ENCODE peak calls at places on chromosomes 1 and 21, in nine cellular contexts. I, Z, O, A, L, D, H, N and M are unnamed samples.

GRCh38 chr1:231584117-231584516 is 42.5 kb upstream of the DISC1 start:
- DNase-seq in D (no peak), O (no peak), L (no peak), A (peak; percentile 21), Z (peak; percentile 82), H (peak; percentile 91), I (no peak), N (peak; percentile 90), M (peak; percentile 29)

GRCh38 chr1:43796111-43796581 is 88.8 kb downstream of the ST3GAL3 start:
- DNase-seq in N (peak; percentile 65), L (no peak), O (no peak), I (no peak), A (no peak), Z (peak; percentile 71), H (peak; percentile 87), D (no peak), M (no peak)

GRCh38 chr1:183105449-183105848 is 80.6 kb upstream of the LAMC2 start:
- DNase-seq in H (peak; percentile 81), O (no peak), Z (peak; percentile 86), I (no peak), A (no peak), D (no peak), L (no peak), N (peak; percentile 52), M (no peak)

GRCh38 chr1:119160851-119161250 is 20.4 kb upstream of the WARS2 start:
- DNase-seq in N (peak; percentile 89), D (no peak), O (no peak), H (peak; percentile 91), Z (peak; percentile 71), A (no peak), I (no peak), L (no peak), M (no peak)

GRCh38 chr1:203085528-203086406 is at the start of gene MYOG:
- DNase-seq in H (no peak), N (no peak), Z (no peak), L (no peak), A (no peak), O (peak; percentile 68), I (no peak), D (no peak), M (no peak)

GRCh38 chr1:22210636-22211035 is 67.7 kb upstream of the WNT4 start:
- DNase-seq in N (no peak), I (no peak), Z (no peak), L (no peak), A (no peak), D (no peak), H (no peak), O (peak; percentile 24), M (no peak)

GRCh38 chr1:228397966-228398365 is 8.7 kb downstream of the TRIM11 start:
- DNase-seq in Z (no peak), D (no peak), H (no peak), L (no peak), N (no peak), A (no peak), I (no peak), O (no peak), M (no peak)

GRCh38 chr1:56513095-56513494 is 66.3 kb downstream of the PLPP3 start:
- DNase-seq in N (peak; percentile 66), O (no peak), A (no peak), H (no peak), Z (no peak), L (no peak), I (no peak), D (no peak), M (no peak)

GRCh38 chr1:5140962-5141361 is 486.6 kb downstream of the AJAP1 start:
- DNase-seq in O (no peak), D (no peak), Z (no peak), H (no peak), I (no peak), A (no peak), L (no peak), N (no peak), M (no peak)

GRCh38 chr1:184823080-184823479 is 68.4 kb upstream of the EDEM3 start:
- DNase-seq in H (no peak), Z (peak; percentile 59), O (no peak), L (no peak), I (no peak), A (no peak), N (no peak), D (no peak), M (no peak)

GRCh38 chr1:119966681-119967080 is 70.4 kb upstream of the ADAM30 start:
- DNase-seq in Z (no peak), O (no peak), A (no peak), D (no peak), H (no peak), L (no peak), N (no peak), I (no peak), M (no peak)

GRCh38 chr1:61301824-61302652 is 219.7 kb downstream of the NFIA start:
- DNase-seq in H (peak; percentile 91), Z (peak; percentile 66), O (no peak), A (no peak), D (no peak), I (no peak), L (no peak), N (peak; percentile 92), M (peak; percentile 28)

GRCh38 chr21:43323244-43324005 is 103.5 kb downstream of the SIK1 start:
- DNase-seq in Z (no peak), L (no peak), D (no peak), O (peak; percentile 88), A (no peak), H (no peak), I (no peak), N (no peak), M (no peak)

GRCh38 chr21:43866233-43866632 is 1.2 kb downstream of the AGPAT3 start:
- DNase-seq in I (peak; percentile 58), N (peak; percentile 36), O (peak; percentile 72), A (no peak), H (peak; percentile 67), D (peak; percentile 58), L (no peak), Z (peak; percentile 60), M (peak; percentile 68)

DNA sequence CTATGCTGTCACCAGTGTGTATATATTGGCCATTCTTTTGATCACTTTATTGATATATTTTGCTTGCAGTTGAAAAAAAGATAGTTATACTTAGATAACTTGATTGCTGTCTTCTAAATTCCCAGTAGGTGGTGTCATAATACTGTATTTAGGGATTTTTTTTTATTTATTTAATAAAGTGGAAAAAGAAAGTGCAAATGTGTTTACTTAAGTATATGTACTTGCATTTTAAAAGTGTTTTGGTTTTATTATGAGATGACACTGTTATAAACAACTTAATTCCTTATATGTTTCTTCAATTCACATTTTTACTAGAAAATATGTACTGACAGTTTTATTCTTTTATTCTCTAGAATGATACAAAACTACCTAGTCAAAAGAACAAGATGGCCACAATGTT is 164.8 kb downstream of the USP25 start:
- DNase-seq in N (peak; percentile 51), O (no peak), Z (peak; percentile 56), I (no peak), L (no peak), A (no peak), D (no peak), H (peak; percentile 54), M (no peak)
- TF ChIP-seq CTCF in N (peak; percentile 36), O (peak; percentile 25), Z (peak; percentile 30), I (no peak), L (peak; percentile 33), A (peak; percentile 29), D (no peak), H (peak; percentile 51), M (no peak)

DNA sequence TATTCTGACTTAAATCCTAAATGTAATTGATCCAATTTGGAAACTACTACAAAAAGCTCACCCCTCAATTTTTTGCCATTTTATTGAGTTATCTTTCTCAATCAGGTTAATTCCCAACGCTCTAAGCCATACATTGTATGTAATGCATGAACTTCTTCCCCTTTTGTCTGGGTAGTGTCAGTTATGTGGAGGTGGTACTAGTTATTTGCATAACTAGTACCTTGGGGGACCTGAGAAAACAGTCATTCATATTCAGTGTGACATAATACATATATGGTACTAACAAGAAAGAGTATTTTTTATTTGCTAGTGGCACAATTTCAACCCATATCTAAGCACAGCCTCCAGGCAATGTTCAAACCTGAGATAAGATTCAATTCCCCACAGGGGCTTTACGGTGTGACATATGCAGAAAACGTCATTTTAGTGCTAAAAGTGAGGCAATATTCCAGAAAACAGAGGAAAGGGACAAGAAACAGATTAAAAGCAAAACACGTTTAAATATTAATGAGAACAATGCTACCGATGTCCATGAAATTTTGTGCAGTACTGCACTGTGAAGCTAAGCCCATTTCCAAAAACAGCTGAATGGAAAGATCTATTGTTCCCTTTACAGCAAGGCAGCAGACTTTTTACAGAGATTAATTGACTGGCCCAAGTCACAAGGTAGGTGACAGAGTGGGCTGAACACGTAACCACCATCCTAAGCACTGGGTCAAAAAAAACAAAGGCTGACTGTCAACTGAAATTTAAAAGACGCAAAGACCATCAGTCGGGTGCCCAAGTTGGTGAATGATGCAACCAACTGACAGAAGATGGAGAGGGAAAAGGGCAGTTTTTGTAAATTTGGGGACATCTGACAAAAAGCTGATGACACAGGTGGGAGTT is 1.4 kb downstream of the HLCS start:
- DNase-seq in O (no peak), Z (peak; percentile 20), A (no peak), N (no peak), I (no peak), H (no peak), D (peak; percentile 18), L (no peak), M (no peak)
- H3K4me3 ChIP-seq in O (peak overlapping the region; percentile 84), Z (no peak overlapping the region), A (no peak overlapping the region), N (peak overlapping the region; percentile 66), I (no peak overlapping the region), H (no peak overlapping the region), D (peak overlapping the region; percentile 79), L (peak overlapping the region; percentile 97), M (peak overlapping the region; percentile 93)

DNA sequence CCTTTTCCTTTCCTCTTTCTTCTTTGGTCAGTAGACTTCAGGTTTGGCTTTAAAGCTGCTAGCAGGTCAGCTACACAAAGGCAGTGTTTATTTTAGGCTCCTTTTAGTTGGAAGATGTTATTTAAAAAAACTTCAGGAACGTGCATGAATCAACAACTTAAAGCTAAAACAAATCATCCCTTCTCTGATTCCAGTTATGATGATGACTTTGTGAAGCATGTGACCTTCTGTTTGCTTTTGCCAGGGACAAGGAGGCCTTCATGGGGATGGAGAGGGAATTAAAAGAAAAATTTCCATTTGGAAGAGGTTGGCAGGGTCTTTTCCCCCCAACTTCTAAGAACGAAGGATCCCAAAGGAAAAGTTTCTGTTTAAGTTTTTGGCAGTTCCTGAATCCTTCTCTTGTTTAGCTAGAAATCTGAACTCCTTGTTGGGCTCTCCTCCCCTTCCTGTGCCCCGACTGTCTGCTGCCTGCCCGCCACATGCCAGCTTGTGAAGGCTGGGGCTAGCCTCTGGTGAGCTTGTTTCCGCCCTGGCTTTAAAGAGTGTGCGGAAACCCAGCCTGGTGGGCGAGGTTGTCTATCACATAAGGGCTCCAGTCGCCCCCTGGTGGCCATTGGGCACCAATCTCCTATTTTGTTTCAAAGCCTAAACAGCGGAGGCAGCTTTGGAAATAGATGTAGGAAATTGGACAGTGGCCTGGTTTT is 9.5 kb downstream of the ATP8B2 start:
- DNase-seq in A (peak; percentile 49), I (peak; percentile 89), H (peak; percentile 88), O (peak; percentile 91), D (no peak), L (peak; percentile 48), N (peak; percentile 87), Z (peak; percentile 84), M (peak; percentile 92)
- TF ChIP-seq CTCF in A (peak; percentile 89), I (peak; percentile 89), H (peak; percentile 92), O (peak; percentile 74), D (peak; percentile 80), L (peak; percentile 91), N (peak; percentile 83), Z (peak; percentile 87), M (peak; percentile 83)

DNA sequence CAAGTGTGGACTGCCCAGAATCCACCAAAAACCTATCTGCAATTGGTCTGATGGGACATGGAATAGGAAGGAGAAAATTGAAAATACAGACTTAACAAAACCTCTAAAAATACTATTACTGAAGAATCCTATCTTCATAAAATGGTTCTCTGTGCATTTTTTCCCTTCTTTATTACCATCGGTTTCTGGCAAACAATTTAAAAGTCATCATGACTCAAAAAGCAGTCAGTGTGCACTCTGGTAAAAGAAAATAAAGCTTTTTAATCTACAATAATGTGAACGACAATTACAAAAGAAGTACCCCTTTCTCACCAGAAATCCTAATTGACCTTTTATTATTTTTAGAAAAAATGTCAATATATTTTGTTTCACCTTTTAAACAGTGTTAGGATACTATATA is 186.3 kb downstream of the TPR start:
- DNase-seq in N (no peak), A (no peak), Z (peak; percentile 9), H (peak; percentile 11), L (no peak), I (no peak), O (no peak), D (no peak), M (no peak)
- H3K4me3 ChIP-seq in N (no peak overlapping the region), A (no peak overlapping the region), Z (no peak overlapping the region), H (no peak overlapping the region), L (no peak overlapping the region), I (no peak overlapping the region), O (no peak overlapping the region), D (no peak overlapping the region), M (no peak overlapping the region)